ENCODE peak calls at places on chromosome 16, in ten cellular contexts. One of them, this sample, is unnamed.

GRCh38 chr16:15879255-15879804 is 9.1 kb downstream of the CEP20 start:
- DNase-seq in NB4: peak
- DNase-seq in kidney: no peak
- DNase-seq in T-cell: no peak
- DNase-seq in MG63: peak
- DNase-seq in stimulated activated CD4-positive, alpha-beta T cell treated with anti-CD3 and anti-CD28 coated beads, Interleukin-15, amount 100 ng/mL, for 48 hours: no peak
- DNase-seq in CD8-positive, alpha-beta memory T cell: no peak
- DNase-seq in stimulated activated naive B cell treated with anti-CD40 and anti-IgM and Interleukin-4, amounts not matched to agents 10 μg/mL and 1 μg/mL and 100 μg/mL, for 72 hours: no peak
- DNase-seq in body of pancreas: no peak
- DNase-seq in thyroid gland: no peak
- DNase-seq in this sample: no peak

GRCh38 chr16:49603956-49604355 is 230.4 kb downstream of the C16orf78 start:
- DNase-seq in stimulated activated CD4-positive, alpha-beta T cell treated with anti-CD3 and anti-CD28 coated beads, Interleukin-15, amount 100 ng/mL, for 48 hours: no peak
- DNase-seq in thyroid gland: no peak
- DNase-seq in T-cell: no peak
- DNase-seq in kidney: no peak
- DNase-seq in MG63: no peak
- DNase-seq in CD8-positive, alpha-beta memory T cell: no peak
- DNase-seq in stimulated activated naive B cell treated with anti-CD40 and anti-IgM and Interleukin-4, amounts not matched to agents 10 μg/mL and 1 μg/mL and 100 μg/mL, for 72 hours: no peak
- DNase-seq in NB4: no peak
- DNase-seq in body of pancreas: no peak
- DNase-seq in this sample: no peak

GRCh38 chr16:57123216-57123968 is 31.0 kb downstream of the CPNE2 start:
- DNase-seq in CD8-positive, alpha-beta memory T cell: no peak
- DNase-seq in NB4: peak
- DNase-seq in MG63: no peak
- DNase-seq in T-cell: no peak
- DNase-seq in stimulated activated CD4-positive, alpha-beta T cell treated with anti-CD3 and anti-CD28 coated beads, Interleukin-15, amount 100 ng/mL, for 48 hours: no peak
- DNase-seq in body of pancreas: no peak
- DNase-seq in kidney: no peak
- DNase-seq in thyroid gland: no peak
- DNase-seq in stimulated activated naive B cell treated with anti-CD40 and anti-IgM and Interleukin-4, amounts not matched to agents 10 μg/mL and 1 μg/mL and 100 μg/mL, for 72 hours: no peak
- DNase-seq in this sample: no peak

GRCh38 chr16:46862555-46863447 is 21.4 kb upstream of the GPT2 start:
- DNase-seq in stimulated activated naive B cell treated with anti-CD40 and anti-IgM and Interleukin-4, amounts not matched to agents 10 μg/mL and 1 μg/mL and 100 μg/mL, for 72 hours: no peak
- DNase-seq in stimulated activated CD4-positive, alpha-beta T cell treated with anti-CD3 and anti-CD28 coated beads, Interleukin-15, amount 100 ng/mL, for 48 hours: no peak
- DNase-seq in T-cell: no peak
- DNase-seq in MG63: no peak
- DNase-seq in thyroid gland: no peak
- DNase-seq in NB4: peak
- DNase-seq in CD8-positive, alpha-beta memory T cell: no peak
- DNase-seq in kidney: no peak
- DNase-seq in body of pancreas: no peak
- DNase-seq in this sample: no peak

GRCh38 chr16:57999971-58000705 is at the start of gene ZNF319:
- DNase-seq in CD8-positive, alpha-beta memory T cell: no peak
- DNase-seq in stimulated activated naive B cell treated with anti-CD40 and anti-IgM and Interleukin-4, amounts not matched to agents 10 μg/mL and 1 μg/mL and 100 μg/mL, for 72 hours: no peak
- DNase-seq in T-cell: no peak
- DNase-seq in kidney: peak
- DNase-seq in body of pancreas: no peak
- DNase-seq in MG63: peak
- DNase-seq in stimulated activated CD4-positive, alpha-beta T cell treated with anti-CD3 and anti-CD28 coated beads, Interleukin-15, amount 100 ng/mL, for 48 hours: peak
- DNase-seq in thyroid gland: no peak
- DNase-seq in NB4: no peak
- DNase-seq in this sample: no peak

GRCh38 chr16:83968891-83969672 is 1.0 kb downstream of the NECAB2 start:
- DNase-seq in body of pancreas: no peak
- DNase-seq in thyroid gland: no peak
- DNase-seq in MG63: no peak
- DNase-seq in CD8-positive, alpha-beta memory T cell: no peak
- DNase-seq in NB4: no peak
- DNase-seq in T-cell: no peak
- DNase-seq in stimulated activated naive B cell treated with anti-CD40 and anti-IgM and Interleukin-4, amounts not matched to agents 10 μg/mL and 1 μg/mL and 100 μg/mL, for 72 hours: no peak
- DNase-seq in stimulated activated CD4-positive, alpha-beta T cell treated with anti-CD3 and anti-CD28 coated beads, Interleukin-15, amount 100 ng/mL, for 48 hours: no peak
- DNase-seq in kidney: peak
- DNase-seq in this sample: no peak

GRCh38 chr16:52439171-52439701 is 107.7 kb downstream of the TOX3 start:
- DNase-seq in stimulated activated CD4-positive, alpha-beta T cell treated with anti-CD3 and anti-CD28 coated beads, Interleukin-15, amount 100 ng/mL, for 48 hours: no peak
- DNase-seq in MG63: no peak
- DNase-seq in thyroid gland: no peak
- DNase-seq in kidney: no peak
- DNase-seq in body of pancreas: no peak
- DNase-seq in T-cell: no peak
- DNase-seq in NB4: no peak
- DNase-seq in CD8-positive, alpha-beta memory T cell: no peak
- DNase-seq in stimulated activated naive B cell treated with anti-CD40 and anti-IgM and Interleukin-4, amounts not matched to agents 10 μg/mL and 1 μg/mL and 100 μg/mL, for 72 hours: no peak
- DNase-seq in this sample: no peak

GRCh38 chr16:3007957-3008748 is 4.6 kb upstream of the CLDN9 start:
- DNase-seq in stimulated activated CD4-positive, alpha-beta T cell treated with anti-CD3 and anti-CD28 coated beads, Interleukin-15, amount 100 ng/mL, for 48 hours: no peak
- DNase-seq in T-cell: no peak
- DNase-seq in CD8-positive, alpha-beta memory T cell: no peak
- DNase-seq in kidney: no peak
- DNase-seq in stimulated activated naive B cell treated with anti-CD40 and anti-IgM and Interleukin-4, amounts not matched to agents 10 μg/mL and 1 μg/mL and 100 μg/mL, for 72 hours: no peak
- DNase-seq in body of pancreas: peak
- DNase-seq in MG63: no peak
- DNase-seq in thyroid gland: no peak
- DNase-seq in NB4: peak
- DNase-seq in this sample: no peak

GRCh38 chr16:65070831-65071230 is 51.0 kb downstream of the CDH11 start:
- DNase-seq in NB4: peak
- DNase-seq in stimulated activated CD4-positive, alpha-beta T cell treated with anti-CD3 and anti-CD28 coated beads, Interleukin-15, amount 100 ng/mL, for 48 hours: no peak
- DNase-seq in kidney: peak
- DNase-seq in CD8-positive, alpha-beta memory T cell: no peak
- DNase-seq in stimulated activated naive B cell treated with anti-CD40 and anti-IgM and Interleukin-4, amounts not matched to agents 10 μg/mL and 1 μg/mL and 100 μg/mL, for 72 hours: no peak
- DNase-seq in body of pancreas: peak
- DNase-seq in T-cell: no peak
- DNase-seq in thyroid gland: no peak
- DNase-seq in MG63: peak
- DNase-seq in this sample: peak

GRCh38 chr16:3793161-3793576 is 75.8 kb upstream of the TRAP1 start:
- DNase-seq in MG63: no peak
- DNase-seq in stimulated activated CD4-positive, alpha-beta T cell treated with anti-CD3 and anti-CD28 coated beads, Interleukin-15, amount 100 ng/mL, for 48 hours: no peak
- DNase-seq in thyroid gland: peak
- DNase-seq in body of pancreas: no peak
- DNase-seq in CD8-positive, alpha-beta memory T cell: no peak
- DNase-seq in stimulated activated naive B cell treated with anti-CD40 and anti-IgM and Interleukin-4, amounts not matched to agents 10 μg/mL and 1 μg/mL and 100 μg/mL, for 72 hours: no peak
- DNase-seq in T-cell: no peak
- DNase-seq in NB4: no peak
- DNase-seq in kidney: no peak
- DNase-seq in this sample: peak

GRCh38 chr16:24382929-24383328 is 126.8 kb downstream of the CACNG3 start:
- DNase-seq in body of pancreas: no peak
- DNase-seq in stimulated activated naive B cell treated with anti-CD40 and anti-IgM and Interleukin-4, amounts not matched to agents 10 μg/mL and 1 μg/mL and 100 μg/mL, for 72 hours: no peak
- DNase-seq in MG63: no peak
- DNase-seq in T-cell: no peak
- DNase-seq in kidney: no peak
- DNase-seq in stimulated activated CD4-positive, alpha-beta T cell treated with anti-CD3 and anti-CD28 coated beads, Interleukin-15, amount 100 ng/mL, for 48 hours: no peak
- DNase-seq in thyroid gland: no peak
- DNase-seq in CD8-positive, alpha-beta memory T cell: no peak
- DNase-seq in NB4: no peak
- DNase-seq in this sample: no peak

GRCh38 chr16:57318240-57318970 is 33.9 kb upstream of the PLLP start:
- DNase-seq in NB4: no peak
- DNase-seq in T-cell: no peak
- DNase-seq in thyroid gland: no peak
- DNase-seq in MG63: no peak
- DNase-seq in stimulated activated naive B cell treated with anti-CD40 and anti-IgM and Interleukin-4, amounts not matched to agents 10 μg/mL and 1 μg/mL and 100 μg/mL, for 72 hours: no peak
- DNase-seq in body of pancreas: no peak
- DNase-seq in stimulated activated CD4-positive, alpha-beta T cell treated with anti-CD3 and anti-CD28 coated beads, Interleukin-15, amount 100 ng/mL, for 48 hours: no peak
- DNase-seq in kidney: no peak
- DNase-seq in CD8-positive, alpha-beta memory T cell: no peak
- DNase-seq in this sample: no peak

GRCh38 chr16:11135167-11135973 is 120.6 kb downstream of the SOCS1 start:
- DNase-seq in thyroid gland: no peak
- DNase-seq in stimulated activated naive B cell treated with anti-CD40 and anti-IgM and Interleukin-4, amounts not matched to agents 10 μg/mL and 1 μg/mL and 100 μg/mL, for 72 hours: no peak
- DNase-seq in NB4: peak
- DNase-seq in kidney: no peak
- DNase-seq in stimulated activated CD4-positive, alpha-beta T cell treated with anti-CD3 and anti-CD28 coated beads, Interleukin-15, amount 100 ng/mL, for 48 hours: no peak
- DNase-seq in body of pancreas: no peak
- DNase-seq in MG63: peak
- DNase-seq in CD8-positive, alpha-beta memory T cell: no peak
- DNase-seq in T-cell: no peak
- DNase-seq in this sample: no peak

GRCh38 chr16:50688867-50689266 is 4.5 kb upstream of the NOD2 start:
- DNase-seq in NB4: no peak
- DNase-seq in CD8-positive, alpha-beta memory T cell: no peak
- DNase-seq in stimulated activated CD4-positive, alpha-beta T cell treated with anti-CD3 and anti-CD28 coated beads, Interleukin-15, amount 100 ng/mL, for 48 hours: no peak
- DNase-seq in body of pancreas: no peak
- DNase-seq in T-cell: no peak
- DNase-seq in thyroid gland: no peak
- DNase-seq in MG63: no peak
- DNase-seq in stimulated activated naive B cell treated with anti-CD40 and anti-IgM and Interleukin-4, amounts not matched to agents 10 μg/mL and 1 μg/mL and 100 μg/mL, for 72 hours: no peak
- DNase-seq in kidney: no peak
- DNase-seq in this sample: no peak

GRCh38 chr16:2819939-2820835 is 3.1 kb downstream of the PRSS21 start:
- DNase-seq in NB4: no peak
- DNase-seq in T-cell: no peak
- DNase-seq in CD8-positive, alpha-beta memory T cell: no peak
- DNase-seq in MG63: no peak
- DNase-seq in stimulated activated naive B cell treated with anti-CD40 and anti-IgM and Interleukin-4, amounts not matched to agents 10 μg/mL and 1 μg/mL and 100 μg/mL, for 72 hours: no peak
- DNase-seq in thyroid gland: no peak
- DNase-seq in kidney: no peak
- DNase-seq in stimulated activated CD4-positive, alpha-beta T cell treated with anti-CD3 and anti-CD28 coated beads, Interleukin-15, amount 100 ng/mL, for 48 hours: no peak
- DNase-seq in body of pancreas: no peak
- DNase-seq in this sample: no peak

GRCh38 chr16:14007460-14007859 is 63.7 kb upstream of the MRTFB start:
- DNase-seq in NB4: no peak
- DNase-seq in CD8-positive, alpha-beta memory T cell: no peak
- DNase-seq in body of pancreas: no peak
- DNase-seq in stimulated activated CD4-positive, alpha-beta T cell treated with anti-CD3 and anti-CD28 coated beads, Interleukin-15, amount 100 ng/mL, for 48 hours: no peak
- DNase-seq in stimulated activated naive B cell treated with anti-CD40 and anti-IgM and Interleukin-4, amounts not matched to agents 10 μg/mL and 1 μg/mL and 100 μg/mL, for 72 hours: no peak
- DNase-seq in T-cell: no peak
- DNase-seq in kidney: no peak
- DNase-seq in MG63: no peak
- DNase-seq in thyroid gland: no peak
- DNase-seq in this sample: no peak

GRCh38 chr16:88284626-88285513 is 97.9 kb upstream of the ZNF469 start:
- DNase-seq in stimulated activated CD4-positive, alpha-beta T cell treated with anti-CD3 and anti-CD28 coated beads, Interleukin-15, amount 100 ng/mL, for 48 hours: no peak
- DNase-seq in thyroid gland: no peak
- DNase-seq in stimulated activated naive B cell treated with anti-CD40 and anti-IgM and Interleukin-4, amounts not matched to agents 10 μg/mL and 1 μg/mL and 100 μg/mL, for 72 hours: no peak
- DNase-seq in kidney: peak
- DNase-seq in CD8-positive, alpha-beta memory T cell: no peak
- DNase-seq in MG63: no peak
- DNase-seq in T-cell: no peak
- DNase-seq in body of pancreas: no peak
- DNase-seq in NB4: no peak
- DNase-seq in this sample: no peak

GRCh38 chr16:69555437-69555836 is 10.3 kb upstream of the NFAT5 start:
- DNase-seq in NB4: peak
- DNase-seq in stimulated activated CD4-positive, alpha-beta T cell treated with anti-CD3 and anti-CD28 coated beads, Interleukin-15, amount 100 ng/mL, for 48 hours: no peak
- DNase-seq in kidney: no peak
- DNase-seq in CD8-positive, alpha-beta memory T cell: no peak
- DNase-seq in MG63: no peak
- DNase-seq in thyroid gland: no peak
- DNase-seq in T-cell: no peak
- DNase-seq in body of pancreas: no peak
- DNase-seq in stimulated activated naive B cell treated with anti-CD40 and anti-IgM and Interleukin-4, amounts not matched to agents 10 μg/mL and 1 μg/mL and 100 μg/mL, for 72 hours: no peak
- DNase-seq in this sample: no peak

GRCh38 chr16:67260426-67261063 is 11.8 kb downstream of the SLC9A5 start:
- DNase-seq in thyroid gland: peak
- DNase-seq in T-cell: no peak
- DNase-seq in MG63: no peak
- DNase-seq in stimulated activated naive B cell treated with anti-CD40 and anti-IgM and Interleukin-4, amounts not matched to agents 10 μg/mL and 1 μg/mL and 100 μg/mL, for 72 hours: no peak
- DNase-seq in kidney: no peak
- DNase-seq in NB4: peak
- DNase-seq in body of pancreas: peak
- DNase-seq in stimulated activated CD4-positive, alpha-beta T cell treated with anti-CD3 and anti-CD28 coated beads, Interleukin-15, amount 100 ng/mL, for 48 hours: no peak
- DNase-seq in CD8-positive, alpha-beta memory T cell: no peak
- DNase-seq in this sample: no peak

GRCh38 chr16:1938316-1938715 is 4.7 kb downstream of the MSRB1 start:
- DNase-seq in thyroid gland: no peak
- DNase-seq in MG63: no peak
- DNase-seq in T-cell: no peak
- DNase-seq in NB4: peak
- DNase-seq in stimulated activated naive B cell treated with anti-CD40 and anti-IgM and Interleukin-4, amounts not matched to agents 10 μg/mL and 1 μg/mL and 100 μg/mL, for 72 hours: no peak
- DNase-seq in stimulated activated CD4-positive, alpha-beta T cell treated with anti-CD3 and anti-CD28 coated beads, Interleukin-15, amount 100 ng/mL, for 48 hours: no peak
- DNase-seq in CD8-positive, alpha-beta memory T cell: no peak
- DNase-seq in body of pancreas: no peak
- DNase-seq in kidney: no peak
- DNase-seq in this sample: no peak

GRCh38 chr16:11160676-11161115 is 95.3 kb downstream of the SOCS1 start:
- DNase-seq in thyroid gland: no peak
- DNase-seq in kidney: no peak
- DNase-seq in body of pancreas: no peak
- DNase-seq in T-cell: no peak
- DNase-seq in stimulated activated naive B cell treated with anti-CD40 and anti-IgM and Interleukin-4, amounts not matched to agents 10 μg/mL and 1 μg/mL and 100 μg/mL, for 72 hours: no peak
- DNase-seq in CD8-positive, alpha-beta memory T cell: no peak
- DNase-seq in NB4: no peak
- DNase-seq in stimulated activated CD4-positive, alpha-beta T cell treated with anti-CD3 and anti-CD28 coated beads, Interleukin-15, amount 100 ng/mL, for 48 hours: no peak
- DNase-seq in MG63: no peak
- DNase-seq in this sample: no peak

GRCh38 chr16:1057252-1057932 is 15.2 kb upstream of the SSTR5 start:
- DNase-seq in stimulated activated naive B cell treated with anti-CD40 and anti-IgM and Interleukin-4, amounts not matched to agents 10 μg/mL and 1 μg/mL and 100 μg/mL, for 72 hours: no peak
- DNase-seq in thyroid gland: peak
- DNase-seq in T-cell: peak
- DNase-seq in kidney: no peak
- DNase-seq in CD8-positive, alpha-beta memory T cell: peak
- DNase-seq in body of pancreas: peak
- DNase-seq in stimulated activated CD4-positive, alpha-beta T cell treated with anti-CD3 and anti-CD28 coated beads, Interleukin-15, amount 100 ng/mL, for 48 hours: peak
- DNase-seq in NB4: no peak
- DNase-seq in MG63: peak
- DNase-seq in this sample: no peak

This sample was measured in putamen.